ENCODE peak calls at places on chromosomes 12 and 14, in five cellular contexts. A is GM13976; F is transverse colon; G is stimulated activated naive CD4-positive, alpha-beta T cell; S is lower lobe of right lung. E is an unnamed sample.

GRCh38 chr12:50505386-50505827 is 622 bp downstream of the DIP2B start:
- DNase-seq in F (peak; percentile 33), A (peak; percentile 37), S (no peak), G (peak; percentile 66), E (peak; percentile 47)

GRCh38 chr12:114700392-114701103 is 16.6 kb upstream of the TBX3 start:
- DNase-seq in A (no peak), F (no peak), S (no peak), G (no peak), E (no peak)

GRCh38 chr12:93039062-93039461 is 110.0 kb upstream of the EEA1 start:
- DNase-seq in A (no peak), F (no peak), S (no peak), G (no peak), E (no peak)

GRCh38 chr14:81682134-81682533 is 148.5 kb upstream of the SEL1L start:
- DNase-seq in F (no peak), G (no peak), A (no peak), S (no peak), E (no peak)

GRCh38 chr14:101118746-101119610 is 215.5 kb upstream of the RTL1 start:
- DNase-seq in A (no peak), S (no peak), G (no peak), F (no peak), E (no peak)

GRCh38 chr12:6452245-6452731 is 446 bp downstream of the TAPBPL start:
- DNase-seq in F (peak; percentile 68), A (no peak), S (no peak), G (no peak), E (no peak)

GRCh38 chr12:132055535-132056096 is 88.5 kb downstream of the DDX51 start:
- DNase-seq in S (no peak), F (no peak), G (no peak), A (no peak), E (no peak)

GRCh38 chr14:70782361-70782760 is 27.0 kb downstream of the MAP3K9 start:
- DNase-seq in G (no peak), F (no peak), A (no peak), S (no peak), E (no peak)

GRCh38 chr12:16359512-16360491 is 12.4 kb downstream of the MGST1 start:
- DNase-seq in G (no peak), F (peak; percentile 64), A (no peak), S (peak; percentile 78), E (no peak)

E was measured in CD14-positive monocyte.